ENCODE peak calls at places on chromosomes 6 and 20, in seven cellular contexts. One of them, this sample, is unnamed.

GRCh38 chr6:49980898-49981297 is 11.5 kb upstream of the DEFB113 start:
- DNase-seq in CD8-positive, alpha-beta T cell: no peak
- DNase-seq in ureter: no peak
- DNase-seq in activated CD4-positive, alpha-beta T cell treated with anti-CD3 and anti-CD28 coated beads for 1 hour: no peak
- DNase-seq in DMS153: no peak
- DNase-seq in left cardiac atrium: no peak
- DNase-seq in NCI-H1105: no peak
- DNase-seq in this sample: no peak

GRCh38 chr6:121780325-121781313 is 345.2 kb downstream of the GJA1 start:
- DNase-seq in NCI-H1105: peak
- DNase-seq in CD8-positive, alpha-beta T cell: no peak
- DNase-seq in DMS153: no peak
- DNase-seq in activated CD4-positive, alpha-beta T cell treated with anti-CD3 and anti-CD28 coated beads for 1 hour: no peak
- DNase-seq in ureter: peak
- DNase-seq in left cardiac atrium: peak
- DNase-seq in this sample: no peak

GRCh38 chr6:117600008-117600743 is 2.1 kb downstream of the GOPC start:
- DNase-seq in NCI-H1105: no peak
- DNase-seq in activated CD4-positive, alpha-beta T cell treated with anti-CD3 and anti-CD28 coated beads for 1 hour: no peak
- DNase-seq in CD8-positive, alpha-beta T cell: no peak
- DNase-seq in left cardiac atrium: no peak
- DNase-seq in DMS153: no peak
- DNase-seq in ureter: no peak
- DNase-seq in this sample: no peak

GRCh38 chr6:113564401-113565161 is 292.6 kb upstream of the MARCKS start:
- DNase-seq in left cardiac atrium: peak
- DNase-seq in NCI-H1105: peak
- DNase-seq in activated CD4-positive, alpha-beta T cell treated with anti-CD3 and anti-CD28 coated beads for 1 hour: no peak
- DNase-seq in DMS153: peak
- DNase-seq in ureter: peak
- DNase-seq in CD8-positive, alpha-beta T cell: no peak
- DNase-seq in this sample: peak

GRCh38 chr20:58523072-58523681 is 8.0 kb upstream of the APCDD1L start:
- DNase-seq in ureter: peak
- DNase-seq in activated CD4-positive, alpha-beta T cell treated with anti-CD3 and anti-CD28 coated beads for 1 hour: no peak
- DNase-seq in left cardiac atrium: no peak
- DNase-seq in NCI-H1105: no peak
- DNase-seq in DMS153: no peak
- DNase-seq in CD8-positive, alpha-beta T cell: no peak
- DNase-seq in this sample: no peak

GRCh38 chr6:108838101-108838717 is 10.0 kb upstream of the ARMC2 start:
- DNase-seq in left cardiac atrium: no peak
- DNase-seq in ureter: no peak
- DNase-seq in NCI-H1105: no peak
- DNase-seq in CD8-positive, alpha-beta T cell: no peak
- DNase-seq in activated CD4-positive, alpha-beta T cell treated with anti-CD3 and anti-CD28 coated beads for 1 hour: no peak
- DNase-seq in DMS153: no peak
- DNase-seq in this sample: no peak

GRCh38 chr6:106466211-106466610 is 105.7 kb downstream of the CRYBG1 start:
- DNase-seq in DMS153: no peak
- DNase-seq in activated CD4-positive, alpha-beta T cell treated with anti-CD3 and anti-CD28 coated beads for 1 hour: no peak
- DNase-seq in NCI-H1105: no peak
- DNase-seq in left cardiac atrium: no peak
- DNase-seq in ureter: no peak
- DNase-seq in CD8-positive, alpha-beta T cell: no peak
- DNase-seq in this sample: no peak

GRCh38 chr20:50240092-50240491 is 49.5 kb downstream of the CEBPB start:
- DNase-seq in NCI-H1105: no peak
- DNase-seq in left cardiac atrium: no peak
- DNase-seq in activated CD4-positive, alpha-beta T cell treated with anti-CD3 and anti-CD28 coated beads for 1 hour: no peak
- DNase-seq in DMS153: no peak
- DNase-seq in ureter: no peak
- DNase-seq in CD8-positive, alpha-beta T cell: no peak
- DNase-seq in this sample: no peak

GRCh38 chr6:7424967-7425807 is 35.6 kb downstream of the RIOK1 start:
- DNase-seq in ureter: no peak
- DNase-seq in CD8-positive, alpha-beta T cell: no peak
- DNase-seq in DMS153: no peak
- DNase-seq in left cardiac atrium: peak
- DNase-seq in NCI-H1105: no peak
- DNase-seq in activated CD4-positive, alpha-beta T cell treated with anti-CD3 and anti-CD28 coated beads for 1 hour: no peak
- DNase-seq in this sample: peak

GRCh38 chr20:23091741-23092408 is 5.8 kb upstream of the CD93 start:
- DNase-seq in CD8-positive, alpha-beta T cell: no peak
- DNase-seq in activated CD4-positive, alpha-beta T cell treated with anti-CD3 and anti-CD28 coated beads for 1 hour: no peak
- DNase-seq in ureter: no peak
- DNase-seq in NCI-H1105: no peak
- DNase-seq in DMS153: no peak
- DNase-seq in left cardiac atrium: no peak
- DNase-seq in this sample: no peak

GRCh38 chr20:3686867-3687321 is 5.1 kb upstream of the ADAM33 start:
- DNase-seq in activated CD4-positive, alpha-beta T cell treated with anti-CD3 and anti-CD28 coated beads for 1 hour: no peak
- DNase-seq in left cardiac atrium: peak
- DNase-seq in DMS153: no peak
- DNase-seq in NCI-H1105: no peak
- DNase-seq in CD8-positive, alpha-beta T cell: no peak
- DNase-seq in ureter: peak
- DNase-seq in this sample: no peak

GRCh38 chr6:109121411-109121810 is 26.1 kb downstream of the CEP57L1 start:
- DNase-seq in ureter: no peak
- DNase-seq in NCI-H1105: no peak
- DNase-seq in activated CD4-positive, alpha-beta T cell treated with anti-CD3 and anti-CD28 coated beads for 1 hour: no peak
- DNase-seq in CD8-positive, alpha-beta T cell: no peak
- DNase-seq in left cardiac atrium: no peak
- DNase-seq in DMS153: no peak
- DNase-seq in this sample: no peak

GRCh38 chr6:125611573-125612399 is 137.6 kb upstream of the HEY2 start:
- DNase-seq in left cardiac atrium: peak
- DNase-seq in CD8-positive, alpha-beta T cell: no peak
- DNase-seq in NCI-H1105: peak
- DNase-seq in ureter: no peak
- DNase-seq in DMS153: peak
- DNase-seq in activated CD4-positive, alpha-beta T cell treated with anti-CD3 and anti-CD28 coated beads for 1 hour: no peak
- DNase-seq in this sample: no peak

GRCh38 chr6:64049736-64050135 is 414.1 kb downstream of the PHF3 start:
- DNase-seq in left cardiac atrium: no peak
- DNase-seq in DMS153: no peak
- DNase-seq in NCI-H1105: no peak
- DNase-seq in activated CD4-positive, alpha-beta T cell treated with anti-CD3 and anti-CD28 coated beads for 1 hour: no peak
- DNase-seq in ureter: no peak
- DNase-seq in CD8-positive, alpha-beta T cell: no peak
- DNase-seq in this sample: no peak

GRCh38 chr20:45911486-45912343 is at the start of gene PLTP:
- DNase-seq in left cardiac atrium: peak
- DNase-seq in activated CD4-positive, alpha-beta T cell treated with anti-CD3 and anti-CD28 coated beads for 1 hour: no peak
- DNase-seq in DMS153: no peak
- DNase-seq in CD8-positive, alpha-beta T cell: no peak
- DNase-seq in NCI-H1105: peak
- DNase-seq in ureter: peak
- DNase-seq in this sample: peak

GRCh38 chr20:34083137-34083536 is 28.9 kb downstream of the EIF2S2 start:
- DNase-seq in NCI-H1105: peak
- DNase-seq in DMS153: no peak
- DNase-seq in ureter: peak
- DNase-seq in CD8-positive, alpha-beta T cell: no peak
- DNase-seq in activated CD4-positive, alpha-beta T cell treated with anti-CD3 and anti-CD28 coated beads for 1 hour: no peak
- DNase-seq in left cardiac atrium: peak
- DNase-seq in this sample: no peak

GRCh38 chr6:148518371-148519156 is 175.9 kb downstream of the SASH1 start:
- DNase-seq in NCI-H1105: no peak
- DNase-seq in CD8-positive, alpha-beta T cell: no peak
- DNase-seq in DMS153: no peak
- DNase-seq in activated CD4-positive, alpha-beta T cell treated with anti-CD3 and anti-CD28 coated beads for 1 hour: no peak
- DNase-seq in left cardiac atrium: peak
- DNase-seq in ureter: no peak
- DNase-seq in this sample: no peak

GRCh38 chr6:128463942-128464341 is 56.5 kb downstream of the PTPRK start:
- DNase-seq in NCI-H1105: no peak
- DNase-seq in DMS153: no peak
- DNase-seq in activated CD4-positive, alpha-beta T cell treated with anti-CD3 and anti-CD28 coated beads for 1 hour: no peak
- DNase-seq in left cardiac atrium: no peak
- DNase-seq in ureter: no peak
- DNase-seq in CD8-positive, alpha-beta T cell: no peak
- DNase-seq in this sample: no peak

GRCh38 chr6:145963216-145964068 is 716 bp downstream of the SHPRH start:
- DNase-seq in ureter: peak
- DNase-seq in CD8-positive, alpha-beta T cell: peak
- DNase-seq in activated CD4-positive, alpha-beta T cell treated with anti-CD3 and anti-CD28 coated beads for 1 hour: no peak
- DNase-seq in DMS153: peak
- DNase-seq in NCI-H1105: peak
- DNase-seq in left cardiac atrium: peak
- DNase-seq in this sample: peak

GRCh38 chr6:158488065-158488464 is 71.8 kb upstream of the TMEM181 start:
- DNase-seq in left cardiac atrium: no peak
- DNase-seq in ureter: no peak
- DNase-seq in DMS153: no peak
- DNase-seq in NCI-H1105: no peak
- DNase-seq in activated CD4-positive, alpha-beta T cell treated with anti-CD3 and anti-CD28 coated beads for 1 hour: no peak
- DNase-seq in CD8-positive, alpha-beta T cell: no peak
- DNase-seq in this sample: no peak

GRCh38 chr6:75431379-75431778 is 62.2 kb downstream of the FILIP1 start:
- DNase-seq in NCI-H1105: no peak
- DNase-seq in activated CD4-positive, alpha-beta T cell treated with anti-CD3 and anti-CD28 coated beads for 1 hour: no peak
- DNase-seq in ureter: no peak
- DNase-seq in DMS153: peak
- DNase-seq in left cardiac atrium: no peak
- DNase-seq in CD8-positive, alpha-beta T cell: no peak
- DNase-seq in this sample: no peak

GRCh38 chr20:615494-615893 is 5.4 kb upstream of the TCF15 start:
- DNase-seq in CD8-positive, alpha-beta T cell: no peak
- DNase-seq in DMS153: no peak
- DNase-seq in activated CD4-positive, alpha-beta T cell treated with anti-CD3 and anti-CD28 coated beads for 1 hour: no peak
- DNase-seq in left cardiac atrium: no peak
- DNase-seq in ureter: no peak
- DNase-seq in NCI-H1105: no peak
- DNase-seq in this sample: no peak

GRCh38 chr20:41357424-41358163 is 9.0 kb downstream of the EMILIN3 start:
- DNase-seq in activated CD4-positive, alpha-beta T cell treated with anti-CD3 and anti-CD28 coated beads for 1 hour: no peak
- DNase-seq in left cardiac atrium: no peak
- DNase-seq in CD8-positive, alpha-beta T cell: no peak
- DNase-seq in ureter: no peak
- DNase-seq in NCI-H1105: no peak
- DNase-seq in DMS153: no peak
- DNase-seq in this sample: no peak

GRCh38 chr20:63823691-63824311 is 7.3 kb downstream of the ZBTB46 start:
- DNase-seq in left cardiac atrium: no peak
- DNase-seq in NCI-H1105: no peak
- DNase-seq in DMS153: no peak
- DNase-seq in ureter: no peak
- DNase-seq in CD8-positive, alpha-beta T cell: no peak
- DNase-seq in activated CD4-positive, alpha-beta T cell treated with anti-CD3 and anti-CD28 coated beads for 1 hour: no peak
- DNase-seq in this sample: no peak

GRCh38 chr20:40582531-40582930 is 106.5 kb downstream of the MAFB start:
- DNase-seq in left cardiac atrium: no peak
- DNase-seq in NCI-H1105: no peak
- DNase-seq in activated CD4-positive, alpha-beta T cell treated with anti-CD3 and anti-CD28 coated beads for 1 hour: no peak
- DNase-seq in CD8-positive, alpha-beta T cell: no peak
- DNase-seq in DMS153: no peak
- DNase-seq in ureter: no peak
- DNase-seq in this sample: no peak

GRCh38 chr6:63543001-63543400 is 29.3 kb upstream of the LOC128125822 start:
- DNase-seq in CD8-positive, alpha-beta T cell: no peak
- DNase-seq in NCI-H1105: no peak
- DNase-seq in ureter: no peak
- DNase-seq in activated CD4-positive, alpha-beta T cell treated with anti-CD3 and anti-CD28 coated beads for 1 hour: no peak
- DNase-seq in DMS153: no peak
- DNase-seq in left cardiac atrium: no peak
- DNase-seq in this sample: no peak

GRCh38 chr6:2990179-2990931 is 9.3 kb upstream of the NQO2 start:
- DNase-seq in activated CD4-positive, alpha-beta T cell treated with anti-CD3 and anti-CD28 coated beads for 1 hour: no peak
- DNase-seq in left cardiac atrium: no peak
- DNase-seq in ureter: peak
- DNase-seq in CD8-positive, alpha-beta T cell: no peak
- DNase-seq in DMS153: no peak
- DNase-seq in NCI-H1105: no peak
- DNase-seq in this sample: no peak

GRCh38 chr6:160226118-160226541 is 32.5 kb downstream of the SLC22A2 start:
- DNase-seq in left cardiac atrium: no peak
- DNase-seq in CD8-positive, alpha-beta T cell: no peak
- DNase-seq in ureter: no peak
- DNase-seq in NCI-H1105: no peak
- DNase-seq in activated CD4-positive, alpha-beta T cell treated with anti-CD3 and anti-CD28 coated beads for 1 hour: no peak
- DNase-seq in DMS153: no peak
- DNase-seq in this sample: no peak

GRCh38 chr6:105137388-105137787 is 42.4 kb downstream of the POPDC3 start:
- DNase-seq in DMS153: no peak
- DNase-seq in left cardiac atrium: peak
- DNase-seq in ureter: no peak
- DNase-seq in CD8-positive, alpha-beta T cell: no peak
- DNase-seq in NCI-H1105: no peak
- DNase-seq in activated CD4-positive, alpha-beta T cell treated with anti-CD3 and anti-CD28 coated beads for 1 hour: no peak
- DNase-seq in this sample: peak

GRCh38 chr6:36697481-36697903 is at the start of gene RAB44:
- DNase-seq in activated CD4-positive, alpha-beta T cell treated with anti-CD3 and anti-CD28 coated beads for 1 hour: no peak
- DNase-seq in NCI-H1105: no peak
- DNase-seq in ureter: no peak
- DNase-seq in left cardiac atrium: no peak
- DNase-seq in DMS153: no peak
- DNase-seq in CD8-positive, alpha-beta T cell: no peak
- DNase-seq in this sample: no peak

GRCh38 chr6:31711233-31711632 is 3.9 kb upstream of the LY6G6D start:
- DNase-seq in activated CD4-positive, alpha-beta T cell treated with anti-CD3 and anti-CD28 coated beads for 1 hour: no peak
- DNase-seq in DMS153: no peak
- DNase-seq in ureter: no peak
- DNase-seq in left cardiac atrium: no peak
- DNase-seq in NCI-H1105: no peak
- DNase-seq in CD8-positive, alpha-beta T cell: no peak
- DNase-seq in this sample: no peak

GRCh38 chr20:53708129-53708968 is 114.7 kb upstream of the ZNF217 start:
- DNase-seq in activated CD4-positive, alpha-beta T cell treated with anti-CD3 and anti-CD28 coated beads for 1 hour: no peak
- DNase-seq in left cardiac atrium: no peak
- DNase-seq in ureter: no peak
- DNase-seq in NCI-H1105: no peak
- DNase-seq in CD8-positive, alpha-beta T cell: no peak
- DNase-seq in DMS153: no peak
- DNase-seq in this sample: no peak

GRCh38 chr20:63178889-63179751 is 36.8 kb downstream of the YTHDF1 start:
- DNase-seq in DMS153: peak
- DNase-seq in left cardiac atrium: peak
- DNase-seq in CD8-positive, alpha-beta T cell: peak
- DNase-seq in NCI-H1105: peak
- DNase-seq in activated CD4-positive, alpha-beta T cell treated with anti-CD3 and anti-CD28 coated beads for 1 hour: peak
- DNase-seq in ureter: no peak
- DNase-seq in this sample: peak

GRCh38 chr6:14743465-14744211 is 502.2 kb upstream of the JARID2 start:
- DNase-seq in CD8-positive, alpha-beta T cell: no peak
- DNase-seq in left cardiac atrium: peak
- DNase-seq in DMS153: no peak
- DNase-seq in ureter: peak
- DNase-seq in activated CD4-positive, alpha-beta T cell treated with anti-CD3 and anti-CD28 coated beads for 1 hour: peak
- DNase-seq in NCI-H1105: no peak
- DNase-seq in this sample: no peak

GRCh38 chr6:24296944-24297343 is 60.9 kb downstream of the DCDC2 start:
- DNase-seq in DMS153: no peak
- DNase-seq in activated CD4-positive, alpha-beta T cell treated with anti-CD3 and anti-CD28 coated beads for 1 hour: no peak
- DNase-seq in left cardiac atrium: no peak
- DNase-seq in CD8-positive, alpha-beta T cell: no peak
- DNase-seq in NCI-H1105: no peak
- DNase-seq in ureter: no peak
- DNase-seq in this sample: no peak

GRCh38 chr20:32537657-32538525 is 47.2 kb downstream of the NOL4L start:
- DNase-seq in DMS153: no peak
- DNase-seq in CD8-positive, alpha-beta T cell: no peak
- DNase-seq in NCI-H1105: no peak
- DNase-seq in left cardiac atrium: no peak
- DNase-seq in activated CD4-positive, alpha-beta T cell treated with anti-CD3 and anti-CD28 coated beads for 1 hour: no peak
- DNase-seq in ureter: peak
- DNase-seq in this sample: no peak